ENCODE peak calls at places on chromosomes 16 and 17, in four cellular contexts. One of them, this sample, is unnamed.

GRCh38 chr16:2048116-2048543 is 345 bp downstream of the TSC2 start:
- DNase-seq in H1: no peak
- DNase-seq in HepG2: no peak
- DNase-seq in K562: peak
- DNase-seq in this sample: no peak

GRCh38 chr17:75516619-75517276 is 420 bp downstream of the TSEN54 start:
- DNase-seq in H1: peak
- DNase-seq in HepG2: no peak
- DNase-seq in K562: peak
- DNase-seq in this sample: no peak

GRCh38 chr17:53313746-53314145 is 509.0 kb upstream of the KIF2B start:
- DNase-seq in H1: no peak
- DNase-seq in HepG2: no peak
- DNase-seq in K562: no peak
- DNase-seq in this sample: no peak

GRCh38 chr17:79743614-79744013 is 12.9 kb downstream of the ENPP7 start:
- DNase-seq in H1: no peak
- DNase-seq in HepG2: no peak
- DNase-seq in K562: no peak
- DNase-seq in this sample: no peak

GRCh38 chr16:78705694-78706093 is 606.2 kb downstream of the WWOX start:
- DNase-seq in H1: no peak
- DNase-seq in HepG2: peak
- DNase-seq in K562: peak
- DNase-seq in this sample: peak

GRCh38 chr16:84177740-84178070 is 9.2 kb downstream of the TAF1C start:
- DNase-seq in H1: no peak
- DNase-seq in HepG2: no peak
- DNase-seq in K562: no peak
- DNase-seq in this sample: no peak

GRCh38 chr17:47703191-47703591 is 9.2 kb downstream of the TBKBP1 start:
- DNase-seq in H1: no peak
- DNase-seq in HepG2: no peak
- DNase-seq in K562: no peak
- DNase-seq in this sample: no peak

GRCh38 chr17:37047631-37048104 is 98.9 kb downstream of the AATF start:
- DNase-seq in H1: peak
- DNase-seq in HepG2: peak
- DNase-seq in K562: peak
- DNase-seq in this sample: peak

GRCh38 chr17:45852535-45853297 is 8.0 kb downstream of the SPPL2C start:
- DNase-seq in H1: peak
- DNase-seq in HepG2: peak
- DNase-seq in K562: peak
- DNase-seq in this sample: no peak

GRCh38 chr17:60079401-60079861 is 710 bp upstream of the HEATR6 start:
- DNase-seq in H1: no peak
- DNase-seq in HepG2: no peak
- DNase-seq in K562: peak
- DNase-seq in this sample: no peak

GRCh38 chr17:77496401-77496801 is 355.6 kb downstream of the SEC14L1 start:
- DNase-seq in H1: no peak
- DNase-seq in HepG2: no peak
- DNase-seq in K562: no peak
- DNase-seq in this sample: no peak

DNA sequence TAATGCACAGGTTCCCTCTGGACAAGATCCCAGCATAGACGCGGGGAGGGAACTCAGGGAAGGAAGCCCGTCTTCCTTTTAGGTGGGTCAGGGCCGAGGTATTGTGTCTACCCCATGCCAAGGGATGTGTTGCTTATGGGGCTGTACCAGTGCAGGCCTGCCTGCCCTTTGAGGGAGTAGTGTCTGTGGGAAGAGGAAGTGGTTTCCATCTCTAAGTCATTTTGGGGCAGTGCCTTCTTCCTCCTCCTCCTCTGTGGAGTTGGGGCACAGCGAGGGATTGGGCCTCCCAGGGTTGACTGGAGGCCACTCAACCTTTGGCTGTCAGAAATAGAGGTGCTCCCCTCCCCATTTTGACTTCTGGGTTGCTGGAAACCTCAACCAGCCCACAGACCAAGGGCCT is 26.5 kb downstream of the GJD3 start:
- DNase-seq in H1: no peak
- DNase-seq in HepG2: no peak
- DNase-seq in K562: no peak
- DNase-seq in this sample: no peak
- TF ChIP-seq TAF1 in H1: no peak
- TF ChIP-seq TAF1 in HepG2: no peak
- TF ChIP-seq TAF1 in K562: no peak
- TF ChIP-seq TAF1 in this sample: no peak

DNA sequence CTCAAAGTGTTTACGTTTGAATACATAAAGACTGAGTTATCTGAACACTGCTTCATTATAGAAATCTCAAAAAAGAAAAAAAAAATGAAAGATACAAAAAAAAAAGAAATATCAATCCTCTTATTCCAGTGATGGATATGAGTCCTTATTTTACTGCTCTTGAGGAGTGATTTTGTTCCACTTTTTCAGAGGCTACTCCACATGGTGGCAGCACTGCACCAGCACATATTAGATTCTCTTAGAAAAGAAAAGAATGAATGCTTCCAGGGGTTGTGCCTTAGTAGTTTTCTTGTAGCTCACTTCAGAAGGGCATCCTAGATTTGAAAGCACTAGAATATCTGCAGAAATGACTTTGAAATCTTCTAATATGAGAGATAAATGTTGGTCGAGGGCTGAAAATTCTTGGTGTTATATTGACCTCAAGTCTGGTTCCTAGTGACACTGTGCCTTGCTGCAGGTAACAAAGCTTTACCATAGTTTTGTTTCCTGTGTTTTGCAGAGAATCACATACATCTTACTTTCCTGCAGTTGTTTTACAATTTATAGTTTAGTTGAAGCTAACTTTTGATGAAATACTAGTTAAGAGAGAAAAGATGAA is 25.9 kb downstream of the AP2B1 start:
- DNase-seq in H1: peak
- DNase-seq in HepG2: peak
- DNase-seq in K562: peak
- DNase-seq in this sample: no peak
- TF ChIP-seq HDAC2 in H1: no peak
- TF ChIP-seq HDAC2 in HepG2: no peak
- TF ChIP-seq HDAC2 in K562: no peak
- TF ChIP-seq HDAC2 in this sample: no peak

DNA sequence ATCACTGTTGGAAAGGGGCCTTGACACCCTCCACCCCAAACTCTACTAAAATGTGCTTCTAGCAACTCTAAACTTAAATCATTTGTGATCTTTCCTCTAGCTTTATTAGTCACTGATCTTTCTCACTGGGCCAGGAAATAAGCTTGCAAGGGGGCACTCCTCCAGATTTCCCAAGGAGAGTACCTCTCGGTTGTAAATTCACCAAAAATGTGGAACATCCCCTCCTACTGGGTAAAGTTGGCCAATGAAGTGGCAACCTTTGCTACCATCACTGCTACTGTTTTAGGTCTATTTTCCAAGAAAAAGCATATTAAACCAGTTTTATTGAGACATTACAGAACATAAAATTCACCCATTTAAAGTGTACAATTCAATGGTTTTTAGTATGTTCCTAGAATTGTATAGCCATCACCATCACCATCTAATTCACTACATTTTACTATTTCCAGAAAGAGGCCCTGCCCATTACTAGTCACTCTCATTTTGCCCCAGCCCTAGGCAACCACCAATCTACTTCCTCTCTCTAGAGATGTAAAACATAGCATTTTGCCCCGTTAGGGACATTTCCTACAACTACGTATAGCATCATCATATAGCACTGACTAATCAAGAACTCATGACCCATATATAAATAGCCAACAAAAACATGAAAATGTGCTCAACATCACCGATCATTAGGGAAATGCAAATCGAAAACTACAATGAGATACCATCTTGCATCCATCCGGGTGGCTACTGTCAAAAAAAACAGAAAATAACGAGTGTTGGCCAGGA is 44.6 kb upstream of the ADCY9 start:
- DNase-seq in H1: no peak
- DNase-seq in HepG2: no peak
- DNase-seq in K562: no peak
- DNase-seq in this sample: no peak
- TF ChIP-seq TAF1 in H1: no peak
- TF ChIP-seq TAF1 in HepG2: no peak
- TF ChIP-seq TAF1 in K562: no peak
- TF ChIP-seq TAF1 in this sample: no peak

DNA sequence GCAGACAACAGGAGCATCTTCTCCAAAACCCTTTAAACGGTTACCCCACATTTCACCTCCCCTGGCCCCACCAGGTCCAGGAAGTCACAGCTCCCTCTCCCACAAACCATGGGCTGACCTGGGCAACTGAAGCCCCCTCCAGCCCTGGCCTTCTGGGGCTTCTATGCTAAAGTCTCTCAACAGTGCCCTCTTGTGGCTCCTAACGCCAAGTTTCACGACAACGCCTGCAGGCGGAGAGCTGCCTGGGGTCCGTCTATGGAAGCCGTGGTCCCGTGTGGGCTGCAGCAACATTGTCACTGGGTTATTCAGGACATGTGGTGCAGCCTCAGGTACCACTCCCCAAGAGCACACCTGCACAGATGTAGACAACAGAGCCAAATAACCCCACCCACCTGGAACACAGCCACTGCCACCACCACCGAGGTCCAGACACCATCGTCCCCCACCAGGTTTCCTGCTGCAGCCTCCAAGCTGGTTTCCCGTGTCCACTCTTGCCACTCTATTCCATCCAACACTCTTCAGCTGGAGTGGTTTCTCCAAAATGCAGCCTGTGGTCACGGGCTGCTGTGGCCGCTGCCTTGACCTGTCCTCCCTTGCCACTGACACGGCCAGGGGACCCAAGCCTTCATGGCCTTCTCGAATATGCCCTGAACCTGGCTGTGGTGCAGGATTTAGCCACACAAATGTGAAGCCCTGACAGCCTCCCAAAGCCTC is 19.1 kb downstream of the C16orf95 start:
- DNase-seq in H1: peak
- DNase-seq in HepG2: peak
- DNase-seq in K562: peak
- DNase-seq in this sample: no peak
- TF ChIP-seq HDAC2 in H1: no peak
- TF ChIP-seq HDAC2 in HepG2: no peak
- TF ChIP-seq HDAC2 in K562: no peak
- TF ChIP-seq HDAC2 in this sample: no peak

GRCh38 chr16:54862529-54862928 is 68.1 kb upstream of the IRX5 start:
- DNase-seq in H1: no peak
- DNase-seq in HepG2: no peak
- DNase-seq in K562: no peak
- DNase-seq in this sample: no peak
- TF ChIP-seq TAF1 in H1: no peak
- TF ChIP-seq TAF1 in HepG2: no peak
- TF ChIP-seq TAF1 in K562: no peak
- TF ChIP-seq TAF1 in this sample: no peak

GRCh38 chr17:33234930-33235685 is 58.0 kb downstream of the ASIC2 start:
- DNase-seq in H1: no peak
- DNase-seq in HepG2: no peak
- DNase-seq in K562: no peak
- DNase-seq in this sample: no peak
- TF ChIP-seq HDAC2 in H1: no peak
- TF ChIP-seq HDAC2 in HepG2: no peak
- TF ChIP-seq HDAC2 in K562: no peak
- TF ChIP-seq HDAC2 in this sample: no peak

DNA sequence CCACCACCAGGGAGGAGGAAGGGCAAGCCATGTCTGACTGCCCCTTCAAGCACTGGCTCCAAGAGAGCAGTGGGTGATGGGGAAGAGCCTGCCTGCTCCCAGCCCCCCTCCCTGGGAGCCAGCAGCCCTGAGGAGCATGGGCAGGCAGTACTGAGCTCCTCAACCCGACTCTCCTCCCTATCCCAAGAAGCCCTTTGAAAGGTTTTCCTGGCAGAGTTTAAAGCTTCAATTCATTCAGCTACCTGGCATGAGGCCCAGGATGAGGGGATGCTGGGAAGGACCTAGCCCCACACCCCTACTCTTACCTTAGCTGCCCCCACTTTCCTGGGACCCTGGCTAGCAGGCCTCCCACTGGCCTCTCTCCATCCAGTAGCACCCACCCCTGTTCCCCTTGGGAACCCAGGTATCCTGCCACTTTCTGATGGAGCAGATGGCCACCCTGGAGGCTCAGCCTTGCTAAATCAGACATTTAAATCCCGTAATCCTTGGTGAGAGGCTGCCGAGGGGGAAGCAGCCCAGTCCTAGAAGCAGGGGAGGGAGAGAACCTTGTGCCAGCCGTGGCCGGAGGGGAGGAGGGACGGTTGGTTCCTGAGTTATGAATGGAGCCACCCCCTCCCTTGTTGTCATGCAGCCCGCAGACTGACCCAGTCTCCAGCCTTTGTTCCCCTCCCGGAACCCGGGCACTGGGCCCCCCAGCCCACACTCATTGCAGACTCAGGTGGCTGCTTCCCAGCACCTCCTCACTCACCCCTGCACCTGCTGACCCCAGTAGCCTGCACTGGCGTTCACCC is 17.1 kb downstream of the ATP1B2 start:
- DNase-seq in H1: no peak
- DNase-seq in HepG2: no peak
- DNase-seq in K562: no peak
- DNase-seq in this sample: no peak
- TF ChIP-seq TAF1 in H1: no peak
- TF ChIP-seq TAF1 in HepG2: no peak
- TF ChIP-seq TAF1 in K562: no peak
- TF ChIP-seq TAF1 in this sample: no peak

This sample was measured in GM12878.